ENCODE peak calls at places on chromosomes 12 and 14, in eight cellular contexts. C, J, B, H, A, Z, S and N are unnamed samples.
A peak's percentile ranks its signal among the peaks of the same experiment; 100 is the strongest.

GRCh38 chr14:91367173-91368171 is 50.1 kb downstream of the CCDC88C start:
- DNase-seq in C (no peak), J (no peak), B (no peak), H (peak; percentile 40), A (no peak), Z (no peak), S (peak; percentile 82), N (no peak)

GRCh38 chr12:62635630-62636029 is 169.0 kb downstream of the MON2 start:
- DNase-seq in C (no peak), J (no peak), B (no peak), H (no peak), A (peak; percentile 73), Z (no peak), S (no peak), N (no peak)

GRCh38 chr12:29907486-29907885 is 123.7 kb upstream of the TMTC1 start:
- DNase-seq in C (no peak), J (no peak), B (no peak), H (no peak), A (no peak), Z (no peak), S (no peak), N (no peak)

GRCh38 chr12:130423991-130424857 is 86.5 kb downstream of the PIWIL1 start:
- DNase-seq in C (no peak), J (no peak), B (no peak), H (no peak), A (no peak), Z (no peak), S (no peak), N (no peak)

GRCh38 chr12:9820281-9820930 is 6.9 kb upstream of the KLRF1 start:
- DNase-seq in C (no peak), J (no peak), B (no peak), H (no peak), A (no peak), Z (no peak), S (no peak), N (no peak)

GRCh38 chr14:24150993-24151392 is 3.7 kb downstream of the RNF31 start:
- DNase-seq in C (no peak), J (no peak), B (no peak), H (no peak), A (no peak), Z (no peak), S (no peak), N (no peak)

GRCh38 chr14:56810341-56810740 is at the start of gene OTX2:
- DNase-seq in C (no peak), J (peak; percentile 50), B (no peak), H (no peak), A (no peak), Z (no peak), S (no peak), N (no peak)

GRCh38 chr12:49133014-49133413 is 1.8 kb upstream of the TUBA1B start:
- DNase-seq in C (no peak), J (no peak), B (peak; percentile 20), H (no peak), A (no peak), Z (no peak), S (no peak), N (no peak)

GRCh38 chr12:52004042-52004648 is 2.6 kb upstream of the TAMALIN start:
- DNase-seq in C (no peak), J (peak; percentile 90), B (peak; percentile 62), H (peak; percentile 60), A (peak; percentile 40), Z (no peak), S (no peak), N (no peak)

GRCh38 chr14:73809386-73809785 is 42.2 kb upstream of the PTGR2 start:
- DNase-seq in C (no peak), J (no peak), B (no peak), H (no peak), A (no peak), Z (no peak), S (no peak), N (no peak)

GRCh38 chr12:1041478-1041877 is 50.5 kb downstream of the ERC1 start:
- DNase-seq in C (no peak), J (no peak), B (no peak), H (no peak), A (no peak), Z (no peak), S (no peak), N (no peak)

GRCh38 chr12:15883536-15883935 is 1.3 kb downstream of the STRAP start:
- DNase-seq in C (no peak), J (no peak), B (no peak), H (peak; percentile 33), A (no peak), Z (no peak), S (no peak), N (no peak)

GRCh38 chr14:100524233-100524932 is 62.8 kb downstream of the BEGAIN start:
- DNase-seq in C (no peak), J (no peak), B (no peak), H (no peak), A (no peak), Z (no peak), S (no peak), N (no peak)

GRCh38 chr14:28609228-28609828 is 157.3 kb upstream of the FOXG1 start:
- DNase-seq in C (peak; percentile 3), J (peak; percentile 83), B (peak; percentile 19), H (peak; percentile 54), A (peak; percentile 58), Z (peak; percentile 17), S (no peak), N (peak; percentile 60)

GRCh38 chr14:64210211-64210610 is 84.0 kb downstream of the ESR2 start:
- DNase-seq in C (no peak), J (no peak), B (no peak), H (no peak), A (no peak), Z (no peak), S (no peak), N (no peak)

GRCh38 chr14:101862177-101862576 is 100.7 kb downstream of the PPP2R5C start:
- DNase-seq in C (no peak), J (no peak), B (no peak), H (no peak), A (no peak), Z (no peak), S (no peak), N (no peak)

GRCh38 chr14:72608391-72609204 is 285.3 kb downstream of the DPF3 start:
- DNase-seq in C (peak; percentile 33), J (no peak), B (peak; percentile 20), H (peak; percentile 64), A (no peak), Z (no peak), S (no peak), N (no peak)

GRCh38 chr12:54431911-54432814 is 13.1 kb upstream of the ITGA5 start:
- DNase-seq in C (no peak), J (peak; percentile 83), B (peak; percentile 84), H (peak; percentile 97), A (no peak), Z (no peak), S (no peak), N (no peak)

GRCh38 chr12:51814311-51815088 is 34.0 kb downstream of the FIGNL2 start:
- DNase-seq in C (no peak), J (peak; percentile 89), B (peak; percentile 60), H (peak; percentile 72), A (peak; percentile 62), Z (no peak), S (no peak), N (no peak)

GRCh38 chr12:24711056-24711455 is 237.8 kb downstream of the BCAT1 start:
- DNase-seq in C (no peak), J (no peak), B (no peak), H (no peak), A (no peak), Z (no peak), S (no peak), N (no peak)

GRCh38 chr12:73863541-73863940 is 674.1 kb upstream of the ATXN7L3B start:
- DNase-seq in C (peak; percentile 21), J (no peak), B (no peak), H (peak; percentile 68), A (no peak), Z (no peak), S (no peak), N (no peak)

GRCh38 chr14:39102265-39102968 is 618 bp downstream of the SEC23A start:
- DNase-seq in C (no peak), J (peak; percentile 31), B (no peak), H (peak; percentile 58), A (peak; percentile 98), Z (no peak), S (no peak), N (no peak)

GRCh38 chr14:36662543-36663403 is 1.1 kb downstream of the PAX9 start:
- DNase-seq in C (no peak), J (peak; percentile 77), B (peak; percentile 14), H (no peak), A (no peak), Z (no peak), S (no peak), N (no peak)
- TF ChIP-seq EZH2 in C (no peak), J (peak; percentile 99), B (no peak), H (peak; percentile 99), A (no peak), Z (peak; percentile 95), S (no peak), N (no peak)

DNA sequence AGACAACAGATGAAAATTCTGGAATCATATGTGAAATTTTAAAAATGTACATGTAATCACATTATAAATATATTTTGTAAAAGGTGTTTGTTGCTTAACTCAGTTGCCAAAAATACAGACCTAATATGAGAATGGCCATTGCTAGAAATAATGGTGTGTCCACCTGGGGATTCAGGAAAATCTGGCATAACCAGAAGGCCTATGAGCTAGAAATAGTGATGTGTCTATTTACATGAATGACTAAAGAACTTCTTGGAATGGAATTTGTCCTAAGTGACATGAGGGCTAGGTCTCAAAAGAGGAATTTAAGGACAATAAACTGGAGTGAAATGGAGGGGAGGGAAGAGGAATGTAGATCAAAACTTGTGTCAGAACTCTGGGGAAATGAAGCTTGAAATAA is 126.4 kb downstream of the PTPRR start:
- DNase-seq in C (no peak), J (no peak), B (no peak), H (no peak), A (no peak), Z (no peak), S (no peak), N (no peak)
- H3K27ac ChIP-seq in C (no peak overlapping the region), J (no peak overlapping the region), B (no peak overlapping the region), H (no peak overlapping the region), A (no peak overlapping the region), Z (no peak overlapping the region), S (no peak overlapping the region), N (no peak overlapping the region)

DNA sequence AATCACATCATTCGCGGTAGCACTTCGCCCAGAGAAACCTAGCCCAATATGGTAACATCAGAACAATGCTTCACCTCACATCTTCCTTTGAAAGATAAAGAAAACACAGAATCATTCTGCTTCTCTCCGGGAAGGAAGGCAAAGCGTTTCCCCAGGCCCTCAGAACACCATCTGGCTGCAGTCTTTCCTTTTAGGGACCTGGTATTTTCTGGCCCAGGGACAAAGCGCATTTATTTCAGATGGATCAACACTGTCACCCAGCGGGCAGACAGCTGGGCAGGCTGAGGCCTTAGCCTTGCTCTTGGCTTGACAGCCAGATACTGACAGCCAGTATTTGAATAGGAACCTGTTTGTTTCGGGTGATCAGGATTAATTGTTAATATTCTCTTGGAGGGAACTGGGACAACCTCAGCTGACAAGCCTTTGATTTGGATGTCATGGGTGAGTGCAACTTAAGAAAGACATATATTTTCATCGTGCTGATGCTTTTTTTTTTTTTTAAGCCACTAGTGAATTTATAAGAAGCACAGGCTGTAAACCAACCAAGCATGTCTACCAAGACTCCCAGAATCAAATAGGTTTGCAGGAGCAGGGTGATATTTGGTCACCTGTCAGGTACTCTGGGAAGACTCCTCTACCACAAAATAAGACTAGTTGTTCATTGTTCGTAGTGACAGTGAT is 118.9 kb downstream of the VEZT start:
- DNase-seq in C (peak; percentile 65), J (peak; percentile 94), B (peak; percentile 10), H (peak; percentile 91), A (peak; percentile 86), Z (peak; percentile 78), S (no peak), N (no peak)
- TF ChIP-seq POLR2AphosphoS5 in C (no peak), J (no peak), B (no peak), H (no peak), A (no peak), Z (no peak), S (no peak), N (no peak)

GRCh38 chr12:44875417-44875953 is 630 bp downstream of the NELL2 start:
- DNase-seq in C (no peak), J (peak; percentile 68), B (no peak), H (peak; percentile 4), A (no peak), Z (no peak), S (no peak), N (no peak)
- TF ChIP-seq EZH2 in C (no peak), J (no peak), B (no peak), H (peak; percentile 68), A (no peak), Z (no peak), S (no peak), N (no peak)